ENCODE peak calls at places on chromosomes 1 and 21, in eight cellular contexts. W is endothelial cell; H is activated T-helper 1 cell treated with Interleukin-2 at 50 U/mL for 16 hours; V is sciatic nerve; S is NCI-H1105 treated with DMSO at 0.1 percent for 48 hours; I is mucosa of gallbladder; Q is AG08395; J is stimulated activated CD8-positive, alpha-beta memory T cell treated with anti-CD3 and anti-CD28 coated beads, Interleukin-15, amount 100 ng/mL, for 1 hour. G is an unnamed sample.

GRCh38 chr1:159924025-159924790 is 1.1 kb downstream of the TAGLN2 start:
- DNase-seq in V (peak), Q (peak), S (no peak), I (peak), H (peak), J (peak), W (peak), G (peak)

GRCh38 chr1:22349302-22350043 is 102.2 kb upstream of the ZBTB40 start:
- DNase-seq in S (peak), I (no peak), J (no peak), H (no peak), W (no peak), Q (no peak), V (no peak), G (no peak)

GRCh38 chr1:209585672-209586071 is 2.2 kb downstream of the CAMK1G start:
- DNase-seq in S (peak), V (no peak), Q (peak), H (no peak), J (no peak), W (peak), I (peak), G (peak)

GRCh38 chr1:230754831-230755230 is 7.6 kb downstream of the CAPN9 start:
- DNase-seq in S (no peak), H (no peak), W (no peak), J (no peak), Q (peak), V (no peak), I (peak), G (peak)

GRCh38 chr1:41387667-41388091 is 26.4 kb downstream of the FOXO6 start:
- DNase-seq in Q (peak), J (no peak), W (no peak), H (no peak), I (peak), V (peak), S (peak), G (peak)

GRCh38 chr1:94230920-94231319 is 6.5 kb downstream of the ARHGAP29 start:
- DNase-seq in V (no peak), H (no peak), I (no peak), Q (no peak), J (no peak), W (no peak), S (no peak), G (no peak)

GRCh38 chr1:17287377-17287776 is 20.6 kb upstream of the PADI4 start:
- DNase-seq in V (no peak), S (no peak), I (no peak), J (no peak), W (no peak), H (no peak), Q (peak), G (no peak)

GRCh38 chr1:26546375-26546774 is 16.8 kb downstream of the RPS6KA1 start:
- DNase-seq in S (no peak), W (no peak), V (no peak), I (no peak), H (no peak), J (no peak), Q (no peak), G (no peak)

GRCh38 chr1:248757784-248758195 is 2.2 kb upstream of the LYPD8 start:
- DNase-seq in H (no peak), V (no peak), S (no peak), J (no peak), I (peak), W (no peak), Q (no peak), G (no peak)

GRCh38 chr1:202005958-202006357 is 4.4 kb upstream of the ELF3 start:
- DNase-seq in Q (peak), V (no peak), I (no peak), J (no peak), W (no peak), S (no peak), H (no peak), G (no peak)

GRCh38 chr21:39208624-39209333 is 25.5 kb upstream of the PSMG1 start:
- DNase-seq in H (no peak), V (no peak), W (no peak), J (no peak), Q (no peak), I (no peak), S (no peak), G (no peak)

GRCh38 chr1:30382496-30382895 is 340.9 kb downstream of the MATN1 start:
- DNase-seq in S (no peak), V (peak), J (no peak), W (no peak), Q (no peak), H (no peak), I (no peak), G (peak)

GRCh38 chr1:164688791-164689190 is 129.8 kb downstream of the PBX1 start:
- DNase-seq in Q (no peak), V (no peak), J (no peak), I (no peak), H (no peak), W (no peak), S (no peak), G (no peak)

GRCh38 chr1:16120940-16121410 is 34.9 kb downstream of the EPHA2 start:
- DNase-seq in S (peak), Q (no peak), V (no peak), H (no peak), I (no peak), W (no peak), J (no peak), G (no peak)

GRCh38 chr1:172951728-172952365 is 98.9 kb downstream of the TNFSF18 start:
- DNase-seq in S (no peak), Q (peak), I (no peak), V (no peak), W (no peak), J (no peak), H (no peak), G (no peak)

GRCh38 chr1:48966583-48966982 is 189.9 kb upstream of the BEND5 start:
- DNase-seq in J (no peak), S (no peak), I (no peak), W (no peak), H (no peak), V (no peak), Q (peak), G (no peak)

GRCh38 chr1:32208891-32209309 is at the start of gene DCDC2B:
- DNase-seq in S (peak), I (peak), J (no peak), W (no peak), H (no peak), V (no peak), Q (no peak), G (no peak)

GRCh38 chr1:88683516-88683847 is 591 bp upstream of the PKN2 start:
- DNase-seq in Q (peak), J (peak), I (peak), H (peak), V (peak), S (peak), W (peak), G (peak)

GRCh38 chr1:240562111-240562590 is 49.8 kb downstream of the GREM2 start:
- DNase-seq in I (no peak), H (no peak), W (no peak), J (no peak), V (no peak), S (no peak), Q (no peak), G (no peak)

GRCh38 chr1:3344395-3344794 is 110.1 kb upstream of the ARHGEF16 start:
- DNase-seq in H (no peak), J (no peak), S (no peak), V (no peak), Q (no peak), I (no peak), W (no peak), G (no peak)

GRCh38 chr1:39585933-39586332 is 9.3 kb upstream of the PABPC4 start:
- DNase-seq in I (no peak), W (no peak), V (no peak), H (no peak), S (no peak), Q (no peak), J (no peak), G (no peak)

GRCh38 chr1:155254714-155255242 is 505 bp downstream of the ENTREP3 start:
- DNase-seq in Q (peak), V (peak), S (peak), J (no peak), W (peak), I (no peak), H (no peak), G (no peak)

GRCh38 chr1:117824612-117825011 is 104.8 kb downstream of the GDAP2 start:
- DNase-seq in S (no peak), I (no peak), W (no peak), J (no peak), V (no peak), H (no peak), Q (peak), G (no peak)

GRCh38 chr1:19049798-19050197 is 93.3 kb upstream of the IFFO2 start:
- DNase-seq in S (no peak), V (no peak), J (no peak), Q (no peak), I (no peak), W (no peak), H (no peak), G (no peak)

GRCh38 chr1:161834967-161835366 is 68.8 kb downstream of the ATF6 start:
- DNase-seq in J (no peak), I (no peak), H (no peak), V (no peak), Q (no peak), S (no peak), W (no peak), G (no peak)

GRCh38 chr1:26025517-26025916 is 3.9 kb downstream of the EXTL1 start:
- DNase-seq in I (no peak), Q (no peak), V (no peak), J (no peak), W (no peak), H (no peak), S (no peak), G (no peak)

GRCh38 chr1:4959216-4959615 is 304.8 kb downstream of the AJAP1 start:
- DNase-seq in H (no peak), I (no peak), J (no peak), V (no peak), W (no peak), S (no peak), Q (no peak), G (no peak)

GRCh38 chr1:179251675-179252074 is 22.2 kb upstream of the ABL2 start:
- DNase-seq in W (no peak), H (no peak), S (peak), I (no peak), J (no peak), V (no peak), Q (peak), G (no peak)

GRCh38 chr1:203127672-203128611 is at the start of gene ADORA1:
- DNase-seq in J (no peak), W (peak), Q (peak), S (peak), H (no peak), V (peak), I (peak), G (peak)

GRCh38 chr1:161307892-161308638 is 1.7 kb downstream of the MPZ start:
- DNase-seq in J (no peak), I (no peak), V (no peak), Q (no peak), S (no peak), H (no peak), W (no peak), G (no peak)

GRCh38 chr1:248736992-248737391 is 18.6 kb downstream of the LYPD8 start:
- DNase-seq in Q (no peak), J (no peak), V (no peak), I (no peak), H (no peak), W (no peak), S (no peak), G (no peak)

GRCh38 chr1:84253891-84254290 is 47.6 kb upstream of the SAMD13 start:
- DNase-seq in H (no peak), S (no peak), W (no peak), Q (peak), V (no peak), J (no peak), I (peak), G (peak)

G was measured in cardiac septum.